ENCODE peak calls at places on chromosomes 6 and 20, in five cellular contexts. K is HCEC 1CT; D is Calu3; E is activated CD4-positive, alpha-beta T cell treated with anti-CD3 and anti-CD28 coated beads, Interleukin-2, amount 50 U/mL, for 1 hour; F is astrocyte of the hippocampus. U is an unnamed sample.
A peak's percentile ranks its signal among the peaks of the same experiment; 100 is the strongest.

GRCh38 chr6:35427851-35428321 is 24.3 kb upstream of the FANCE start:
- DNase-seq in K (peak; percentile 95), D (no peak), E (no peak), F (peak; percentile 61), U (no peak)

GRCh38 chr6:143236151-143236788 is 175.6 kb downstream of the AIG1 start:
- DNase-seq in K (no peak), D (no peak), E (no peak), F (no peak), U (no peak)

GRCh38 chr20:53510704-53511103 is 82.9 kb downstream of the ZNF217 start:
- DNase-seq in K (no peak), D (no peak), E (no peak), F (no peak), U (no peak)

GRCh38 chr6:162377735-162378134 is 349.8 kb downstream of the PRKN start:
- DNase-seq in K (no peak), D (no peak), E (no peak), F (peak; percentile 69), U (no peak)

GRCh38 chr6:118551673-118552063 is 3.6 kb downstream of the PLN start:
- DNase-seq in K (peak; percentile 70), D (no peak), E (no peak), F (peak; percentile 45), U (no peak)

GRCh38 chr20:49603209-49603627 is 35.3 kb upstream of the PTGIS start:
- DNase-seq in K (no peak), D (peak; percentile 41), E (no peak), F (peak; percentile 41), U (peak; percentile 38)

GRCh38 chr6:162952343-162952871 is 224.6 kb downstream of the PACRG start:
- DNase-seq in K (no peak), D (no peak), E (no peak), F (no peak), U (no peak)

GRCh38 chr20:41574802-41575389 is 43.3 kb downstream of the CHD6 start:
- DNase-seq in K (no peak), D (no peak), E (no peak), F (no peak), U (no peak)